ENCODE peak calls at places on chromosomes 11 and 22, in seven cellular contexts. Y, I, U, P, L, H and T are unnamed samples.

GRCh38 chr11:47425611-47426010 is 628 bp downstream of the PSMC3 start:
- DNase-seq in Y (no peak), I (no peak), U (no peak), P (no peak), L (no peak), H (no peak), T (no peak)

GRCh38 chr11:31875861-31876625 is 64.9 kb upstream of the PAX6 start:
- DNase-seq in Y (no peak), I (no peak), U (no peak), P (no peak), L (no peak), H (no peak), T (no peak)

GRCh38 chr11:61542661-61543060 is 34.1 kb downstream of the LRRC10B start:
- DNase-seq in Y (no peak), I (no peak), U (no peak), P (no peak), L (no peak), H (no peak), T (no peak)

GRCh38 chr11:21552910-21553309 is 640.0 kb upstream of the ANO5 start:
- DNase-seq in Y (no peak), I (no peak), U (no peak), P (no peak), L (no peak), H (no peak), T (no peak)

GRCh38 chr11:12458042-12458441 is 80.7 kb downstream of the PARVA start:
- DNase-seq in Y (no peak), I (no peak), U (no peak), P (no peak), L (no peak), H (no peak), T (no peak)

GRCh38 chr11:1772270-1773130 is 8.8 kb upstream of the CTSD start:
- DNase-seq in Y (peak; percentile 80), I (peak; percentile 71), U (no peak), P (peak; percentile 83), L (no peak), H (peak; percentile 44), T (peak; percentile 13)

GRCh38 chr22:20298803-20299735 is 20.8 kb downstream of the DGCR6L start:
- DNase-seq in Y (no peak), I (no peak), U (peak; percentile 87), P (peak; percentile 92), L (no peak), H (peak; percentile 78), T (peak; percentile 78)

GRCh38 chr11:108895579-108896480 is 231.0 kb downstream of the DDX10 start:
- DNase-seq in Y (no peak), I (no peak), U (no peak), P (no peak), L (no peak), H (no peak), T (no peak)

GRCh38 chr11:124143034-124143433 is 27.8 kb downstream of the VWA5A start:
- DNase-seq in Y (no peak), I (no peak), U (no peak), P (no peak), L (no peak), H (no peak), T (no peak)

GRCh38 chr11:85810521-85810870 is 445 bp downstream of the SYTL2 start:
- DNase-seq in Y (no peak), I (no peak), U (no peak), P (no peak), L (no peak), H (no peak), T (no peak)

GRCh38 chr11:120284272-120284671 is 40.8 kb upstream of the TLCD5 start:
- DNase-seq in Y (no peak), I (no peak), U (no peak), P (no peak), L (no peak), H (no peak), T (no peak)

GRCh38 chr11:130890039-130890745 is 26.1 kb downstream of the SNX19 start:
- DNase-seq in Y (no peak), I (no peak), U (no peak), P (no peak), L (no peak), H (no peak), T (no peak)

GRCh38 chr11:12724301-12725046 is 50.3 kb downstream of the TEAD1 start:
- DNase-seq in Y (peak; percentile 68), I (peak; percentile 83), U (peak; percentile 70), P (peak; percentile 83), L (no peak), H (no peak), T (no peak)

GRCh38 chr22:25403752-25404471 is 160.6 kb upstream of the GRK3 start:
- DNase-seq in Y (peak; percentile 41), I (no peak), U (no peak), P (no peak), L (no peak), H (no peak), T (no peak)

GRCh38 chr22:35446365-35446764 is 46.4 kb downstream of the MCM5 start:
- DNase-seq in Y (no peak), I (peak; percentile 84), U (no peak), P (no peak), L (no peak), H (no peak), T (no peak)

GRCh38 chr22:33677536-33677935 is 242.7 kb downstream of the LARGE1 start:
- DNase-seq in Y (no peak), I (no peak), U (peak; percentile 28), P (no peak), L (no peak), H (no peak), T (no peak)

GRCh38 chr11:116336540-116336939 is 436.2 kb downstream of the BUD13 start:
- DNase-seq in Y (no peak), I (no peak), U (no peak), P (peak; percentile 41), L (no peak), H (no peak), T (no peak)

GRCh38 chr11:1924646-1925372 is 5.3 kb downstream of the TNNT3 start:
- DNase-seq in Y (no peak), I (no peak), U (no peak), P (peak; percentile 79), L (no peak), H (no peak), T (no peak)

GRCh38 chr22:27786253-27786898 is 15.2 kb downstream of the MN1 start:
- DNase-seq in Y (no peak), I (no peak), U (peak; percentile 39), P (no peak), L (no peak), H (no peak), T (no peak)

GRCh38 chr22:21632237-21632895 is at the start of gene CCDC116:
- DNase-seq in Y (no peak), I (no peak), U (no peak), P (no peak), L (no peak), H (peak; percentile 59), T (peak; percentile 93)

GRCh38 chr11:112786196-112786595 is 175.0 kb upstream of the NCAM1 start:
- DNase-seq in Y (no peak), I (no peak), U (no peak), P (no peak), L (no peak), H (no peak), T (no peak)

GRCh38 chr11:8239536-8240228 is 24.0 kb downstream of the LMO1 start:
- DNase-seq in Y (no peak), I (no peak), U (no peak), P (no peak), L (no peak), H (no peak), T (no peak)

GRCh38 chr11:71164621-71165020 is 87.8 kb downstream of the SHANK2 start:
- DNase-seq in Y (no peak), I (no peak), U (no peak), P (peak; percentile 50), L (no peak), H (no peak), T (no peak)

GRCh38 chr11:109606256-109606655 is 184.3 kb downstream of the C11orf87 start:
- DNase-seq in Y (no peak), I (no peak), U (no peak), P (no peak), L (no peak), H (no peak), T (no peak)

GRCh38 chr22:21827628-21828267 is 39.7 kb downstream of the MAPK1 start:
- DNase-seq in Y (no peak), I (no peak), U (no peak), P (no peak), L (no peak), H (no peak), T (no peak)

GRCh38 chr11:1759151-1759850 is 4.4 kb downstream of the CTSD start:
- DNase-seq in Y (no peak), I (no peak), U (peak; percentile 24), P (no peak), L (no peak), H (no peak), T (no peak)

GRCh38 chr11:122898799-122899198 is 16.2 kb downstream of the JHY start:
- DNase-seq in Y (no peak), I (no peak), U (no peak), P (no peak), L (no peak), H (no peak), T (no peak)

GRCh38 chr11:87473174-87473573 is 435.4 kb downstream of the TMEM135 start:
- DNase-seq in Y (peak; percentile 62), I (peak; percentile 68), U (no peak), P (no peak), L (no peak), H (no peak), T (no peak)

GRCh38 chr11:10926801-10927200 is 68.9 kb upstream of the ZBED5 start:
- DNase-seq in Y (no peak), I (no peak), U (no peak), P (no peak), L (no peak), H (no peak), T (no peak)

GRCh38 chr22:46079093-46079860 is 71.0 kb upstream of the PPARA start:
- DNase-seq in Y (no peak), I (no peak), U (no peak), P (peak; percentile 76), L (no peak), H (no peak), T (no peak)